ENCODE peak calls at places on chromosomes 16 and 17, in six cellular contexts. S is thoracic aorta, L is prostate gland, G is tibial artery, R is OCI-LY7, W is heart right ventricle. Z is an unnamed sample.
A peak's percentile ranks its signal among the peaks of the same experiment; 100 is the strongest.

GRCh38 chr17:48841395-48841831 is 10.6 kb downstream of the CALCOCO2 start:
- DNase-seq in S (no peak), G (no peak), R (peak; percentile 26), L (peak; percentile 54), W (peak; percentile 54), Z (no peak)

GRCh38 chr17:50206604-50207293 is 5.3 kb upstream of the COL1A1 start:
- DNase-seq in L (no peak), G (peak; percentile 57), R (no peak), S (no peak), W (no peak), Z (peak; percentile 57)

GRCh38 chr16:87094246-87094865 is 222.8 kb downstream of the C16orf95 start:
- DNase-seq in S (no peak), R (no peak), W (no peak), L (no peak), G (no peak), Z (no peak)

GRCh38 chr16:87550510-87550961 is 51.8 kb upstream of the JPH3 start:
- DNase-seq in L (peak; percentile 10), W (no peak), R (peak; percentile 41), S (no peak), G (no peak), Z (peak; percentile 46)

GRCh38 chr16:86343733-86344585 is 166.4 kb upstream of the FOXF1 start:
- DNase-seq in W (no peak), S (no peak), R (no peak), G (no peak), L (peak; percentile 36), Z (no peak)

GRCh38 chr17:75412455-75413317 is 7.2 kb upstream of the GRB2 start:
- DNase-seq in R (peak; percentile 95), S (no peak), W (peak; percentile 61), L (peak; percentile 38), G (peak; percentile 59), Z (no peak)

GRCh38 chr16:49463529-49463928 is 89.9 kb downstream of the C16orf78 start:
- DNase-seq in R (peak; percentile 94), S (no peak), L (no peak), W (no peak), G (no peak), Z (no peak)

GRCh38 chr17:67025216-67025792 is 19.1 kb upstream of the CACNG1 start:
- DNase-seq in S (no peak), G (no peak), W (no peak), R (no peak), L (no peak), Z (no peak)

GRCh38 chr17:5019475-5019956 is 15.7 kb downstream of the SLC52A1 start:
- DNase-seq in G (no peak), S (no peak), L (no peak), R (peak; percentile 76), W (no peak), Z (no peak)

GRCh38 chr17:17191346-17191792 is 14.8 kb downstream of the PLD6 start:
- DNase-seq in R (no peak), W (peak; percentile 62), S (no peak), G (no peak), L (no peak), Z (peak; percentile 69)

GRCh38 chr16:28261916-28262315 is 30.4 kb upstream of the SBK1 start:
- DNase-seq in S (no peak), L (no peak), G (no peak), R (no peak), W (peak; percentile 64), Z (peak; percentile 67)

GRCh38 chr16:78689536-78689935 is 590.1 kb downstream of the WWOX start:
- DNase-seq in S (no peak), L (no peak), G (no peak), R (no peak), W (no peak), Z (no peak)

GRCh38 chr16:53816211-53816610 is 112.3 kb downstream of the FTO start:
- DNase-seq in R (no peak), S (no peak), G (no peak), L (no peak), W (no peak), Z (no peak)

GRCh38 chr16:57392694-57393093 is 11.9 kb upstream of the CCL17 start:
- DNase-seq in S (no peak), G (no peak), W (no peak), L (peak; percentile 77), R (no peak), Z (no peak)

GRCh38 chr17:4014148-4014927 is 50.1 kb upstream of the ATP2A3 start:
- DNase-seq in G (no peak), R (no peak), S (no peak), L (no peak), W (no peak), Z (no peak)
- H3K36me3 ChIP-seq in G (peaks cover 68% of the 10 kb centered on the region), R (peaks cover 84% of the 10 kb centered on the region), S (peaks cover 67% of the 10 kb centered on the region), L (peaks cover 3% of the 10 kb centered on the region), W (peaks cover 63% of the 10 kb centered on the region), Z (peaks cover 90% of the 10 kb centered on the region)

DNA sequence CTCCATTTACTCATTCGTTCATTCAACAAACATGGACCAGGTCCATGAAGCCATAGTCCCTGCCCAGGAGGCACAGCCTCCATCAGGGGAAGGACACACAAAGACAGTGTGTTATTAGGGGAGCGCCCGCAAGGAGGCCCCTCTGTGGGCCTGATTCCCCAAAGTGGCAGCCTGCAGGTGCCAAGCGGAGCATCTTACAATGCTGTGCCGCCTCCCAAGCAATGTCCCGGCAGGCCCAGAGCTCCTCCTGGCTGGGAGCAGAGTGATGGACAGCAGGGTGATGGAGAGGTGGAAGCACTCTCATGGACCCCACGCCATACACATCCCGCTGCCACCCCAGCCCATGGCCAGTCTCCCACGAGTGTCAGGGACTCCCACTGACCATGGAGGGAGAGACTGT is 25.8 kb downstream of the TRPV1 start:
- DNase-seq in W (no peak), G (no peak), S (no peak), R (no peak), L (no peak), Z (no peak)
- H3K36me3 ChIP-seq in W (peaks cover 5% of the 10 kb centered on the region), G (peaks cover 33% of the 10 kb centered on the region), S (peaks cover 6% of the 10 kb centered on the region), R (no peaks in the 10 kb centered on the region), L (no peaks in the 10 kb centered on the region), Z (peaks cover 68% of the 10 kb centered on the region)

GRCh38 chr16:69660166-69660565 is 66.2 kb downstream of the NQO1 start:
- DNase-seq in S (no peak), L (no peak), R (no peak), G (no peak), W (no peak), Z (no peak)

GRCh38 chr16:69651217-69651616 is 75.1 kb downstream of the NQO1 start:
- DNase-seq in L (no peak), G (no peak), R (no peak), S (no peak), W (no peak), Z (no peak)

GRCh38 chr16:69654280-69654931 is 72.0 kb downstream of the NQO1 start:
- DNase-seq in G (no peak), L (no peak), R (no peak), W (no peak), S (no peak), Z (no peak)
- H3K36me3 ChIP-seq in G (peaks cover 29% of the 10 kb centered on the region), L (no peaks in the 10 kb centered on the region), R (peaks cover 49% of the 10 kb centered on the region), W (peaks cover 33% of the 10 kb centered on the region), S (peaks cover 17% of the 10 kb centered on the region), Z (peaks cover 89% of the 10 kb centered on the region)

GRCh38 chr16:69935740-69936139 is 15.4 kb upstream of the CLEC18A start:
- DNase-seq in G (no peak), W (no peak), S (no peak), L (no peak), R (no peak), Z (no peak)

GRCh38 chr16:69936751-69937211 is 14.4 kb upstream of the CLEC18A start:
- DNase-seq in S (no peak), L (no peak), R (no peak), G (no peak), W (no peak), Z (no peak)

GRCh38 chr16:69938981-69939820 is 11.9 kb upstream of the CLEC18A start:
- DNase-seq in G (no peak), R (no peak), L (no peak), S (no peak), W (no peak), Z (no peak)

GRCh38 chr16:69936252-69936651 is 14.9 kb upstream of the CLEC18A start:
- DNase-seq in L (no peak), R (no peak), G (no peak), S (no peak), W (no peak), Z (no peak)

DNA sequence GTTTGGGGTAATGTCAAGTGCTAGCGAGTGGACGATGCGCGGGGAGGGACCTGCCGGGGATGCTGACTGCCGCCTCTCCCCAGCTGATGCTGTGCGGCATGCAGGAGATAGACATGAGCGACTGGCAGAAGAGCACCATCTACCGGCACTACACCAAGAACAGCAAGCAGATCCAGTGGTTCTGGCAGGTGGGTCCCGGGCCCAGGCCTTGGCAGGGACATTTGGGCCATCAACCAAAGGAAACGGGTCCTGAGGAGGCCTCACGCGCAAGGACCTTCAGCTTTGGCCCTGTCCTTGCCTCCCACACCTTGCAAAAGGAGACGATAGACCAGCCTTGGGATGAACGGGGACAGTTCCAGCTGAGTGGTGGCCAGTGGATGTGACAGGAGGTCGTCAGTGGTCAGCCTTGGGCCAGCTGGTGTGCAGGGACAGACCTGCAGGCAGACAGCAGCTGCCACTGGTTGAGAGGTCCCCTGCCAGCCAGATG is 13.6 kb upstream of the CLEC18A start:
- DNase-seq in L (no peak), G (no peak), R (no peak), W (no peak), S (no peak), Z (no peak)
- H3K36me3 ChIP-seq in L (peaks cover 2% of the 10 kb centered on the region), G (peaks cover 81% of the 10 kb centered on the region), R (peaks cover 17% of the 10 kb centered on the region), W (peaks cover 65% of the 10 kb centered on the region), S (peaks cover 67% of the 10 kb centered on the region), Z (peaks cover 88% of the 10 kb centered on the region)

GRCh38 chr16:84976644-84977400 is 34.5 kb downstream of the ZDHHC7 start:
- DNase-seq in G (peak; percentile 72), W (peak; percentile 41), R (no peak), L (peak; percentile 69), S (no peak), Z (peak; percentile 53)

GRCh38 chr16:84982434-84982833 is 28.9 kb downstream of the ZDHHC7 start:
- DNase-seq in G (no peak), S (no peak), W (no peak), L (peak; percentile 57), R (no peak), Z (no peak)

GRCh38 chr16:84975522-84975921 is 35.8 kb downstream of the ZDHHC7 start:
- DNase-seq in R (no peak), W (no peak), S (no peak), L (no peak), G (no peak), Z (no peak)

GRCh38 chr16:84983308-84983707 is 28.0 kb downstream of the ZDHHC7 start:
- DNase-seq in W (no peak), G (peak; percentile 52), S (no peak), L (no peak), R (no peak), Z (no peak)

DNA sequence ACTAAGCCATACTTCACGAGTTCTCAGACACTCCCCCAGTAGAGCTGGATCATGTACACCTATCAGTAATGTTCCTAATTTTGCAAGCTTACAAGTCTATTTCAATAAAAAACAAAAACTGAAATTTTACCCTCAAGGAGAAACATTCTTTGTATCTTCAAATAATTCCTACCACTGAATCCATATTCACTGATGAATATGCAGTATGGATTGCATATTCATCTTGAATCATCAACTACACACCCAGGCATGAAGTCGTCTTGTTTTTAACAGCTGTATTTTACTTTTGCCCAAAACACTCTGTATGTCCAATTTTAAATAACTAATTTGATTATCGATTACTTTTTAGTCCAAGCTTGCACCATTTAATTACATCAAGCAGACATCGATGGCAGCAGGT is 31.8 kb downstream of the ZDHHC7 start:
- DNase-seq in R (no peak), G (no peak), S (no peak), L (no peak), W (no peak), Z (no peak)
- H3K36me3 ChIP-seq in R (peaks cover 73% of the 10 kb centered on the region), G (peaks cover 72% of the 10 kb centered on the region), S (peaks cover 35% of the 10 kb centered on the region), L (no peaks in the 10 kb centered on the region), W (peaks cover 30% of the 10 kb centered on the region), Z (peaks cover 80% of the 10 kb centered on the region)

GRCh38 chr17:82567286-82567685 is 47.8 kb downstream of the FOXK2 start:
- DNase-seq in W (no peak), S (no peak), R (no peak), L (no peak), G (no peak), Z (no peak)
- H3K36me3 ChIP-seq in W (peaks cover 3% of the 10 kb centered on the region), S (peaks cover 6% of the 10 kb centered on the region), R (peaks cover 91% of the 10 kb centered on the region), L (no peaks in the 10 kb centered on the region), G (peaks cover 10% of the 10 kb centered on the region), Z (peaks cover 42% of the 10 kb centered on the region)